ENCODE peak calls at places on chromosomes 16 and 17, in four cellular contexts. C is fibroblast of mammary gland, V is HEK293T, T is AG04449. H is an unnamed sample.

GRCh38 chr16:1048442-1049112 is 24.0 kb upstream of the SSTR5 start:
- DNase-seq in C (peak; percentile 27), T (no peak), V (peak; percentile 83), H (no peak)

GRCh38 chr17:4715071-4715749 is 4.8 kb downstream of the ARRB2 start:
- DNase-seq in V (no peak), C (no peak), T (no peak), H (no peak)

GRCh38 chr16:66924527-66925321 is 611 bp downstream of the RRAD start:
- DNase-seq in V (no peak), T (no peak), C (no peak), H (no peak)

GRCh38 chr17:42247734-42248133 is 28.5 kb downstream of the STAT5B start:
- DNase-seq in V (no peak), C (peak; percentile 82), T (peak; percentile 38), H (peak; percentile 73)

GRCh38 chr16:67024384-67024896 is 4.5 kb upstream of the CBFB start:
- DNase-seq in V (no peak), C (no peak), T (no peak), H (no peak)

GRCh38 chr17:10421211-10421610 is 539 bp downstream of the MYH8 start:
- DNase-seq in V (no peak), C (no peak), T (no peak), H (no peak)

GRCh38 chr16:9345046-9345445 is 253.6 kb downstream of the HAPSTR1 start:
- DNase-seq in T (no peak), C (no peak), V (no peak), H (no peak)

GRCh38 chr17:6464446-6465041 is 20.3 kb downstream of the PIMREG start:
- DNase-seq in C (no peak), T (no peak), V (no peak), H (no peak)

GRCh38 chr16:10668322-10669045 is 26.2 kb downstream of the TEKT5 start:
- DNase-seq in V (peak; percentile 50), T (no peak), C (peak; percentile 23), H (peak; percentile 12)

GRCh38 chr17:68356520-68356919 is 65.2 kb downstream of the ARSG start:
- DNase-seq in T (no peak), C (no peak), V (no peak), H (no peak)

GRCh38 chr16:12319464-12320030 is 343.0 kb downstream of the SNX29 start:
- DNase-seq in C (no peak), T (no peak), V (no peak), H (no peak)

GRCh38 chr17:41967141-41967920 is 736 bp downstream of the CNP start:
- DNase-seq in T (no peak), C (peak; percentile 17), V (peak; percentile 34), H (peak; percentile 12)

GRCh38 chr17:30368896-30369720 is 9.6 kb upstream of the CPD start:
- DNase-seq in C (no peak), T (no peak), V (no peak), H (no peak)

GRCh38 chr16:4327782-4328579 is 12.1 kb downstream of the GLIS2 start:
- DNase-seq in C (peak; percentile 78), V (no peak), T (no peak), H (peak; percentile 70)

GRCh38 chr16:9542165-9542755 is 450.8 kb downstream of the HAPSTR1 start:
- DNase-seq in V (no peak), C (no peak), T (no peak), H (no peak)

GRCh38 chr17:49496866-49497146 is 1.7 kb downstream of the NGFR start:
- DNase-seq in C (no peak), T (no peak), V (no peak), H (no peak)